ENCODE peak calls at places on chromosome 4, in seven cellular contexts. B, W, D, S, K, N and V are unnamed samples.

GRCh38 chr4:42083816-42084215 is 68.6 kb downstream of the BEND4 start:
- DNase-seq in B (no peak), W (no peak), D (no peak), S (no peak), K (no peak), N (no peak), V (no peak)

GRCh38 chr4:19187104-19187503 is 1064.6 kb upstream of the SLIT2 start:
- DNase-seq in B (no peak), W (no peak), D (no peak), S (no peak), K (no peak), N (no peak), V (no peak)

GRCh38 chr4:88098993-88099752 is 59.3 kb downstream of the ABCG2 start:
- DNase-seq in B (no peak), W (no peak), D (no peak), S (no peak), K (no peak), N (no peak), V (no peak)

GRCh38 chr4:93183589-93183988 is 645.0 kb upstream of the ATOH1 start:
- DNase-seq in B (no peak), W (no peak), D (no peak), S (no peak), K (no peak), N (no peak), V (no peak)

GRCh38 chr4:54067163-54067562 is 2.8 kb upstream of the CHIC2 start:
- DNase-seq in B (no peak), W (no peak), D (no peak), S (peak; percentile 60), K (no peak), N (no peak), V (no peak)

GRCh38 chr4:122911588-122911987 is 10.8 kb downstream of the NUDT6 start:
- DNase-seq in B (no peak), W (no peak), D (no peak), S (no peak), K (no peak), N (no peak), V (no peak)

GRCh38 chr4:73984736-73985527 is 3.1 kb downstream of the PPBP start:
- DNase-seq in B (no peak), W (no peak), D (no peak), S (no peak), K (no peak), N (peak; percentile 78), V (no peak)

GRCh38 chr4:142845293-142846070 is 619 bp downstream of the INPP4B start:
- DNase-seq in B (no peak), W (no peak), D (peak; percentile 44), S (no peak), K (no peak), N (no peak), V (no peak)

GRCh38 chr4:42995343-42995944 is 102.9 kb downstream of the GRXCR1 start:
- DNase-seq in B (peak; percentile 31), W (peak; percentile 8), D (peak; percentile 57), S (no peak), K (peak; percentile 12), N (no peak), V (no peak)

GRCh38 chr4:10587296-10587695 is 97.3 kb downstream of the CLNK start:
- DNase-seq in B (no peak), W (no peak), D (no peak), S (no peak), K (no peak), N (no peak), V (no peak)

GRCh38 chr4:3025881-3026280 is 48.5 kb downstream of the HTT-AS start:
- DNase-seq in B (no peak), W (no peak), D (no peak), S (no peak), K (no peak), N (no peak), V (no peak)

GRCh38 chr4:114827651-114828050 is 229.0 kb downstream of the UGT8 start:
- DNase-seq in B (no peak), W (no peak), D (no peak), S (no peak), K (no peak), N (no peak), V (no peak)

GRCh38 chr4:56181140-56181950 is 205.9 kb downstream of the AASDH start:
- DNase-seq in B (no peak), W (no peak), D (no peak), S (peak; percentile 23), K (no peak), N (no peak), V (no peak)

GRCh38 chr4:10123227-10124101 is 6.9 kb upstream of the WDR1 start:
- DNase-seq in B (no peak), W (no peak), D (peak; percentile 34), S (no peak), K (peak; percentile 86), N (no peak), V (no peak)

GRCh38 chr4:128287159-128287870 is at the start of gene PGRMC2:
- DNase-seq in B (peak; percentile 29), W (no peak), D (peak; percentile 61), S (no peak), K (no peak), N (no peak), V (no peak)

GRCh38 chr4:162497564-162498167 is 333.9 kb upstream of the FSTL5 start:
- DNase-seq in B (peak; percentile 4), W (no peak), D (peak; percentile 34), S (peak; percentile 15), K (peak; percentile 30), N (no peak), V (no peak)

GRCh38 chr4:101707596-101707995 is 82.9 kb upstream of the BANK1 start:
- DNase-seq in B (no peak), W (no peak), D (no peak), S (no peak), K (no peak), N (no peak), V (no peak)

GRCh38 chr4:140800686-140801085 is 44.5 kb upstream of the TBC1D9 start:
- DNase-seq in B (no peak), W (no peak), D (no peak), S (no peak), K (no peak), N (no peak), V (no peak)

GRCh38 chr4:42627887-42628646 is 28.8 kb downstream of the ATP8A1 start:
- DNase-seq in B (no peak), W (no peak), D (no peak), S (no peak), K (no peak), N (no peak), V (peak; percentile 97)

GRCh38 chr4:1582227-1582626 is 101.9 kb downstream of the FAM53A start:
- DNase-seq in B (no peak), W (no peak), D (no peak), S (no peak), K (no peak), N (no peak), V (no peak)

DNA sequence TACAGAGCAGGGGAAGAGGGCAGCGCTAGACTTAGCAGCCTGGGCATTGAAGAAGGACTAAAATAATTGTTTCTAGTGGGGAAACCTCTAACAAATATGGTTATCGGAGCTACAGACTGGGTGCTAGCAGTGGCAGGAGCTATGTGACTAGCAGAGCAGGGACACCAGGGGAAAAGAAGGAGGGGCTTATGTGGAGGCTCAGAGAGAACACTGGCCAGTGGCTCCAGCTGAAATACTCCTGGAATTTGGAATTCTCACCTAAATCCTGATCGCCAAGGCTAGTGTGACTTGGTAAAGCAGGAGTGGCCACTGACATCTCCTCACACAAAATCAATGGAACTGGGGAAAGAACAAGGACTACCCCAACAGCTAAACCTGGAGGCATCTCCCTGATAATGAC is 2.0 kb downstream of the TAPT1 start:
- DNase-seq in B (peak; percentile 26), W (no peak), D (peak; percentile 24), S (no peak), K (peak; percentile 57), N (no peak), V (no peak)
- TF ChIP-seq SIN3A in B (no peak), W (no peak), D (no peak), S (no peak), K (no peak), N (no peak), V (no peak)

DNA sequence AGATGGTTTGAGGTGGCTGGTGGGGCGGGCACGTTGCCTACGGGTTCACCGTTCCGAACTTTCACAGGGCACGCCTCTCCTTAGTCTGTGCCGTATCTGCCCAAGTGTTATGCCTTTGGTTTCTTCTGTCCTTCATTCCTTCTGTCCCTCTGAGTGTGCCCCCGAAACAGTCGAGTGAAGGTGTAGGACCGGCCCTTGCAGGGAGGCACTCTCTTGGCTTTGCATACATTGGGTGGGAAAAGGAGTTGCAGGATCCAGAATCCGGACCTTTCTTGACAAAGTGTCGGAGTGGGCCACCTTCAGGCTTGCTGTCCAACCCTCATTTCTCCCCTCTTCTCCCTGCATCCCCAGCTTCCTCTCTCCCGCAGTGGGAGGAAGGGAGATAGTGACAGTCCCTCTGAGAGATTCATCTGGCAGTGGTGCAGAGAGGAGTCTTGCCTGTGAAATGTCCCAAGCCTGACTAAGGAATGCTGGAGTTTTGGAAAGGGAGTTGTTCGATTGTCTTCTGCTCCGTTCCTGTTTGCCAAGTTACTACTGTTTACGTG is 585 bp downstream of the ARFIP1 start:
- DNase-seq in B (peak; percentile 14), W (peak; percentile 2), D (peak; percentile 30), S (no peak), K (peak; percentile 13), N (no peak), V (no peak)
- TF ChIP-seq SIN3A in B (peak; percentile 36), W (no peak), D (no peak), S (no peak), K (peak; percentile 10), N (peak; percentile 16), V (no peak)

DNA sequence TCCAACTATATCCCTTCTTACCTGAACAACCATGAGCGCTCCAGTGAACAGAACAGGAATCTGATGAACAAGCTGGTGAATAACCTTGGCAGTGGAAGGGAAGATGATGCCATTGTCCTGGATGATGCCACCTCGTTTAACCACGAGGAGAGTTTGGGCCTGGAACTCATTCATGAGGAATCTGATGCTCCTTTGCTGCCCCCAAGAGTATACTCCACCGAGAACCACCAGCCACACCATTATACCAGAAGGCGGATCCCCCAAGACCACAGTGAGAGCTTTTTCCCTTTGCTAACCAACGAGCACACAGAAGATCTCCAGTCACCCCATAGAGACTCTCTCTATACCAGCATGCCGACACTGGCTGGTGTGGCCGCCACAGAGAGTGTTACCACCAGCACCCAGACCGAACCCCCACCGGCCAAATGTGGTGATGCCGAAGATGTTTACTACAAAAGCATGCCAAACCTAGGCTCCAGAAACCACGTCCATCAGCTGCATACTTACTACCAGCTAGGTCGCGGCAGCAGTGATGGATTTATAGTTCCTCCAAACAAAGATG is 870.2 kb downstream of the ADGRL3 start:
- DNase-seq in B (no peak), W (no peak), D (no peak), S (no peak), K (no peak), N (no peak), V (no peak)
- TF ChIP-seq SIN3A in B (no peak), W (no peak), D (no peak), S (no peak), K (no peak), N (no peak), V (no peak)

DNA sequence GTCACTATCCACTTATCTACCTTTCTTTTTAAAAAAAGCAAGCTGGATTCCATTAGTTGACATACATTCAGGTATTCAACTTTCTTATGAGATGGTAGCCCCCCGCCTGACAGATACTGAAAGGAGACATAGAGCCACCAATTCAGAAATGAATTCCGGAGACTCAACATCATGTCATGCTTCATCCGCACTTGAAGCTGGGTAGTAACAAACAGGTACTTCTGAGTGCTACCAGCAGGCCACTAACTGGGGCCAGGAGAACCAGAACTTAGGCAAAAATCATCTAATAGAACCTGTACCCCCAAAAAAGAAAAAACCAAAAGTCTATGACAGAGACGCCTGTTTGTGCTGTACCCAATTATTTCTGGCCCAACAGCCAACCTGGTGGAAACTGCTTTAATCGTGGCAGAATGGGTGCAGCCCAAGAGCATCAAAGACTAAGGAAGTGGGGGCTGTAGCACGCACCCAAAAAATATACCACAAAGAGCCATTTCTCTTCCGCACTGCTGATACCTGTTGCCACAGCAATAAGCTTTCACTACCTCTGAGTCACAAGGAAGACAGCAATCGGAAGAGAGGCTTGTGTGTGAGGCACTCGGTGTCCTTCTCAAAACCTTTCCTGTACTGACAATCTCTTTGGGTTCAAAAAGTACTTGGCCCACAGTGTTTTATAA is 84.8 kb downstream of the AFAP1 start:
- DNase-seq in B (no peak), W (no peak), D (no peak), S (no peak), K (no peak), N (no peak), V (peak; percentile 23)
- TF ChIP-seq SIN3A in B (no peak), W (no peak), D (no peak), S (no peak), K (no peak), N (no peak), V (no peak)